ENCODE peak calls at places on chromosomes 4 and X, in ten cellular contexts. U, V, E, D, M, Y, P, B, F and W are unnamed samples. For H3K36me3, the result is how much of the 10 kb centered on the place peaks cover.

GRCh38 chr4:185735887-185736286 is 76.1 kb downstream of the SORBS2 start:
- DNase-seq in Y (no peak), D (no peak), P (no peak), F (no peak), E (no peak), U (no peak), B (no peak), V (no peak), M (no peak), W (peak)

GRCh38 chrX:149683966-149684730 is 27.7 kb upstream of the MAGEA11 start:
- DNase-seq in M (no peak), F (no peak), Y (no peak), D (no peak), U (peak), B (no peak), E (no peak), P (no peak), V (no peak), W (no peak)

GRCh38 chr4:174207370-174207769 is 76.1 kb downstream of the FBXO8 start:
- DNase-seq in P (no peak), B (no peak), F (no peak), Y (no peak), U (no peak), E (peak), D (no peak), M (no peak), V (no peak), W (no peak)

GRCh38 chr4:145525291-145525740 is 43.7 kb downstream of the SMAD1 start:
- DNase-seq in D (no peak), V (no peak), M (no peak), Y (no peak), F (no peak), E (peak), U (peak), B (no peak), P (no peak), W (no peak)

GRCh38 chr4:171516694-171517093 is 296.5 kb upstream of the GALNTL6 start:
- DNase-seq in B (no peak), U (no peak), E (no peak), P (no peak), Y (no peak), V (no peak), D (no peak), M (no peak), F (no peak), W (no peak)

GRCh38 chr4:186725422-186726149 is 1.9 kb upstream of the FAT1 start:
- DNase-seq in V (peak), E (peak), P (peak), F (peak), U (peak), Y (peak), B (peak), M (peak), D (peak), W (peak)

GRCh38 chrX:2552621-2553297 is 52.0 kb upstream of the DHRSX start:
- DNase-seq in B (no peak), P (no peak), V (no peak), F (no peak), E (peak), M (no peak), Y (no peak), D (no peak), U (no peak), W (no peak)

GRCh38 chrX:133394765-133395164 is 20.5 kb downstream of the GPC4 start:
- DNase-seq in F (no peak), Y (no peak), V (no peak), D (no peak), M (no peak), B (no peak), U (no peak), P (no peak), E (no peak), W (no peak)

GRCh38 chrX:97070346-97070745 is 186.6 kb downstream of the RPA4 start:
- DNase-seq in Y (no peak), P (no peak), D (no peak), U (no peak), B (no peak), V (no peak), F (no peak), E (no peak), M (no peak), W (no peak)

GRCh38 chr4:10688827-10689226 is 4.3 kb upstream of the CLNK start:
- DNase-seq in P (no peak), D (no peak), V (no peak), F (no peak), E (no peak), M (no peak), B (no peak), U (no peak), Y (no peak), W (no peak)

GRCh38 chr4:128371004-128371777 is 83.6 kb upstream of the PGRMC2 start:
- DNase-seq in B (no peak), D (no peak), P (no peak), U (no peak), F (no peak), Y (no peak), V (no peak), M (no peak), E (peak), W (no peak)

GRCh38 chr4:18248611-18249010 is 227.1 kb upstream of the LCORL start:
- DNase-seq in Y (no peak), U (no peak), E (no peak), B (no peak), V (no peak), M (no peak), F (no peak), D (no peak), P (no peak), W (no peak)

GRCh38 chrX:152165033-152165743 is 26.8 kb upstream of the MAGEA10 start:
- DNase-seq in V (no peak), Y (no peak), B (no peak), U (no peak), D (no peak), M (no peak), P (no peak), F (no peak), E (no peak), W (no peak)

GRCh38 chr4:55684276-55684675 is 48.2 kb upstream of the NMU start:
- DNase-seq in Y (no peak), D (no peak), U (no peak), M (no peak), F (no peak), V (no peak), E (no peak), P (no peak), B (no peak), W (no peak)

DNA sequence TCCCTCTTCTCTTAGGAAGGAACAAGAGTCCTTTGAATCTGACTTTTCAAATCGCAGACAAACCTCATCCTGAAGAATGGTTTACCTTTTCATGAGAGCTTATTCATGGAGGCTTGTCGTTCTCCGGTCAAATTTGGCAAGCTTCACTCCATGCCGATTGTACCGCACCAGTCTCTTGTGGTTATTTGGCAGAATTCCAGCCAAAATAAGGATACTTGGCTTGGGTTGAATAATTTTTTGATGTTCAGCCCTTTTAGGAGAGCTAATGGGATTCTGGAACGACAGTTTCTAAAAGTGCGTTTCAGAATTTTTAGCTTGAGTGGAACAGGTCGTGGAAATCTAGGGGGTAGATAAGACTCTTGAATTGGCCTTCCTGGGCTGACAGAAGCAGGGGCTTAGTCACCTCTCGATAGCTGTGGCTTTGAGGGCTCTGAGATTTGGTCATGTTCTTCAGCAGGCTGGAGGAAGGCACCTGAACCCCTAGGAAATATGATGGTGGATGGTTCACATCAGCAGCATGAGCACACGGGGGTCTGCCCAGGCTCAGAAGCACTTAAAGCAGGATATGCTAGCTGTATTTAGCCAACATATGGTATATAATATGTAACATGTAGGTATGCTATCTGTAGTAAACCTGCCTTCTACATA is 1.5 kb downstream of the KLHL2 start:
- DNase-seq in D (no peak), V (no peak), Y (no peak), U (no peak), P (no peak), F (no peak), B (no peak), E (no peak), M (no peak), W (no peak)
- H3K27ac ChIP-seq in D (no peak), V (no peak), Y (no peak), U (no peak), P (no peak), F (peak), B (no peak), E (no peak), M (no peak), W (no peak)

GRCh38 chr4:169096221-169096620 is 86.2 kb upstream of the CBR4 start:
- DNase-seq in U (peak), P (no peak), M (no peak), B (no peak), F (no peak), E (no peak), V (no peak), D (no peak), Y (no peak), W (no peak)
- H3K36me3 ChIP-seq in U (half or more), P (half or more), M (under half), B (under half), F (under half), E (half or more), V (under half), D (under half), Y (under half), W (under half)

GRCh38 chr4:39626261-39626660 is 12.4 kb downstream of the SMIM14 start:
- DNase-seq in Y (no peak), M (no peak), F (no peak), V (no peak), B (no peak), U (no peak), E (no peak), D (no peak), P (no peak), W (no peak)
- H3K27ac ChIP-seq in Y (no peak), M (peak), F (no peak), V (no peak), B (no peak), U (no peak), E (no peak), D (no peak), P (no peak), W (no peak)

GRCh38 chr4:75655562-75655961 is 17.6 kb downstream of the G3BP2 start:
- DNase-seq in P (no peak), F (no peak), E (no peak), B (no peak), U (no peak), Y (no peak), V (no peak), D (no peak), M (no peak), W (no peak)

GRCh38 chr4:75660491-75660890 is 12.7 kb downstream of the G3BP2 start:
- DNase-seq in B (no peak), V (no peak), U (no peak), P (no peak), M (no peak), E (no peak), F (no peak), D (no peak), Y (no peak), W (no peak)

GRCh38 chr4:75662626-75663025 is 10.6 kb downstream of the G3BP2 start:
- DNase-seq in F (no peak), U (no peak), D (no peak), M (no peak), Y (no peak), E (no peak), B (no peak), V (no peak), P (no peak), W (no peak)

GRCh38 chr4:75659512-75660031 is 13.6 kb downstream of the G3BP2 start:
- DNase-seq in U (no peak), E (no peak), V (no peak), B (no peak), P (no peak), M (no peak), F (no peak), Y (no peak), D (no peak), W (no peak)

DNA sequence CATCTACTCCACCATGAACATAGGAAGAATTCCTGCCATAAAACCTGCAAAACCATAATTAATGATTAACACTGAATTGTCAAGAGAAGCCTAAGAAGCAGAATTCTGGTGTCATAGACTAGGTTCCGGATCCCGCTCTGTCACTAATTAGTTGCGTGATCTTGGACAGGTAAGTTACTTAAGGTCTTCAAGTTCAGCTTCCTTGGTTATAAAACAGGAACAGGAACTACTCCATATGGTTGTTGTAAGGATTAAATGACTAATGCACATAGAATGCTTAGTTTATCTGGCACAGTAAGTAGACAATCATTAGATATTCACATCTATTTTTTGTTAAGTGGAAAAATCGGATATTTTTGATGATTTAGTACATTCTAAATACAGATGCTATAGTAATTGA is 14.3 kb downstream of the G3BP2 start:
- DNase-seq in E (peak), Y (no peak), F (no peak), P (no peak), U (no peak), M (no peak), B (no peak), D (no peak), V (no peak), W (no peak)
- H3K36me3 ChIP-seq in E (half or more), Y (half or more), F (under half), P (half or more), U (half or more), M (under half), B (under half), D (under half), V (under half), W (under half)

GRCh38 chrX:38044682-38045081 is 38.3 kb downstream of the SYTL5 start:
- DNase-seq in F (no peak), B (no peak), Y (no peak), D (no peak), M (no peak), V (no peak), U (no peak), E (no peak), P (no peak), W (no peak)
- H3K27ac ChIP-seq in F (no peak), B (no peak), Y (no peak), D (no peak), M (no peak), V (no peak), U (no peak), E (no peak), P (no peak), W (no peak)

GRCh38 chr4:150367326-150367725 is 214.6 kb upstream of the MAB21L2 start:
- DNase-seq in E (no peak), V (no peak), F (no peak), P (peak), M (no peak), Y (no peak), D (no peak), U (peak), B (no peak), W (no peak)

GRCh38 chr4:150371869-150372268 is 210.1 kb upstream of the MAB21L2 start:
- DNase-seq in D (no peak), E (no peak), U (no peak), V (no peak), Y (no peak), B (no peak), M (no peak), F (no peak), P (no peak), W (no peak)

GRCh38 chr4:150366487-150366999 is 215.4 kb upstream of the MAB21L2 start:
- DNase-seq in F (no peak), U (peak), P (peak), Y (no peak), V (no peak), E (no peak), B (no peak), M (no peak), D (no peak), W (no peak)

GRCh38 chr4:150368667-150369066 is 213.3 kb upstream of the MAB21L2 start:
- DNase-seq in P (no peak), B (no peak), E (no peak), U (no peak), V (no peak), D (no peak), M (no peak), F (no peak), Y (no peak), W (no peak)

GRCh38 chr4:150369434-150370141 is 212.4 kb upstream of the MAB21L2 start:
- DNase-seq in P (no peak), M (no peak), B (no peak), V (no peak), D (no peak), Y (no peak), U (no peak), F (no peak), E (no peak), W (no peak)
- H3K36me3 ChIP-seq in P (under half), M (under half), B (under half), V (under half), D (under half), Y (under half), U (under half), F (under half), E (under half), W (under half)

DNA sequence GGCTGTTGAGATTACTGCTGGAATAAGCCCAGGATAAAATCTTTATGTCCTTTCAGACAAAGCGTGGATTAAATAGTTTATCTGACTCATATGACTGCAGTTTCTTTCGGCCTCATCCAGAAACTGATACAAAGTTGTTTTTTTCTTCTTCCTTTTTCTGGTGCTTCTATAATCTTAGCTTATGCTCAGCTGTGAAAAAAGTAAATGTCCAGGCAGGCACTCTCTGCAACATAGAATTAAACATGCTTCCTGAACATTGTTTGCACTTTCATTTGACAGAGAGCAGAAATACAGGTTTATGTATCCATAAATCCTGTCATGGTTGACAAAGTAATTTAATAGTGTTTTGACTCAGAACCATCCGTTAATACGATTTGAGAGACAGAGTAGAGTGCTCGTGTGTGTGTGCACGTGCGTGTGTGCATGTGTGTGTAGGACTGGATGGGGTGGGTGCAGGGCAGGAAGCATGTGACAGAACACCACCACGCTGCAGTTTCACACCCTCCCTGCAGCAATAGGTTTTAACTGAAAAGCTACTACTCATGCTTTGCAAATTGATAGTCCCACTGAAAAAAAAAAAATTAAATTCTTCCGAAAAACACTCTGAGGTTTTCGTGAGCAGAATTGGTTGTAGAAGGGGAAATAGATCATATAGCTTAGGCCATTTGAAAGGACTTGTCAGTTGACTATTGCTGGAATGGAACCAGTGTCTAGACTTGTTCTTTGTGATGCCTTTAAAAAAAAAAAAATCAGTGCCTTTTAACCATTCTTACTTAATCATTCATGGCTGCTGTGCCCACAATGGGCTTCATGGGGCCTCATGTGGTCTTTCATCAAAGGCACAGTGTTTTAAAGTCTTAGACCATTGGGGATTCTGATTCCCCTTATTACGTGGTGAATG is 139.0 kb downstream of the AFF1 start:
- DNase-seq in M (no peak), V (no peak), P (no peak), Y (peak), F (no peak), D (no peak), B (no peak), U (no peak), E (no peak), W (no peak)
- H3K27ac ChIP-seq in M (peak), V (peak), P (no peak), Y (peak), F (peak), D (peak), B (peak), U (peak), E (no peak), W (peak)